ENCODE peak calls at places on chromosomes 3 and 15, in five cellular contexts. B is dermis blood vessel endothelial cell; U is H9; I is Daoy; P is activated CD4-positive, alpha-beta T cell treated with anti-CD3 and anti-CD28 coated beads, Interleukin-2, amount 50 U/mL, for 1 hour. S is an unnamed sample.

GRCh38 chr15:34039506-34040123 is 611 bp upstream of the AVEN start:
- DNase-seq in P (no peak), U (no peak), I (peak), B (peak), S (no peak)

GRCh38 chr3:30723211-30723610 is 116.8 kb downstream of the TGFBR2 start:
- DNase-seq in I (no peak), P (no peak), B (no peak), U (no peak), S (no peak)

GRCh38 chr15:68335251-68335650 is 57.7 kb downstream of the FEM1B start:
- DNase-seq in B (peak), P (no peak), U (no peak), I (peak), S (peak)

GRCh38 chr3:146092230-146092629 is 68.8 kb downstream of the PLOD2 start:
- DNase-seq in I (no peak), U (no peak), P (no peak), B (peak), S (no peak)

GRCh38 chr3:40044487-40044886 is 235.1 kb downstream of the MYRIP start:
- DNase-seq in P (no peak), I (no peak), B (peak), U (no peak), S (no peak)

GRCh38 chr3:45778761-45779201 is 17.6 kb downstream of the SLC6A20 start:
- DNase-seq in P (no peak), U (peak), B (no peak), I (no peak), S (no peak)

GRCh38 chr3:34646911-34647465 is 848.6 kb downstream of the PDCD6IP start:
- DNase-seq in P (no peak), I (no peak), B (no peak), U (no peak), S (no peak)

GRCh38 chr15:85794598-85795319 is at the start of gene KLHL25:
- DNase-seq in P (peak), U (peak), I (peak), B (peak), S (peak)

GRCh38 chr15:68484696-68485400 is 52.9 kb upstream of the ITGA11 start:
- DNase-seq in I (peak), P (no peak), U (no peak), B (no peak), S (no peak)